ENCODE peak calls at places on chromosome 14, in six cellular contexts. X is HEK293T, S is head of caudate nucleus, O is right cardiac atrium, C is GM06990, P is D721Med. M is an unnamed sample.

GRCh38 chr14:104293231-104293841 is 154.9 kb downstream of the KIF26A start:
- DNase-seq in C (no peak), O (peak; percentile 6), S (no peak), X (no peak), P (no peak), M (no peak)

GRCh38 chr14:58026967-58027366 is 125.0 kb downstream of the ARMH4 start:
- DNase-seq in X (no peak), P (no peak), C (no peak), O (no peak), S (no peak), M (no peak)

GRCh38 chr14:24269368-24269767 is 2.0 kb downstream of the RABGGTA start:
- DNase-seq in C (no peak), X (no peak), P (no peak), O (no peak), S (no peak), M (no peak)

GRCh38 chr14:71142375-71143038 is 235.2 kb downstream of the PCNX1 start:
- DNase-seq in O (no peak), C (peak; percentile 39), X (no peak), P (no peak), S (no peak), M (no peak)

GRCh38 chr14:25406818-25407217 is 356.9 kb upstream of the STXBP6 start:
- DNase-seq in X (peak; percentile 39), O (no peak), C (no peak), S (peak; percentile 20), P (no peak), M (peak; percentile 65)

GRCh38 chr14:89624500-89625156 is 207.6 kb upstream of the FOXN3 start:
- DNase-seq in P (no peak), O (no peak), C (no peak), X (no peak), S (no peak), M (no peak)

GRCh38 chr14:69321601-69322330 is 61.8 kb downstream of the GALNT16 start:
- DNase-seq in X (no peak), C (no peak), P (no peak), O (no peak), S (no peak), M (no peak)

GRCh38 chr14:91897121-91897701 is 29.9 kb upstream of the TC2N start:
- DNase-seq in S (peak; percentile 74), O (peak; percentile 72), P (no peak), C (no peak), X (no peak), M (peak; percentile 35)

GRCh38 chr14:101111620-101112290 is 208.2 kb upstream of the RTL1 start:
- DNase-seq in X (no peak), C (no peak), O (no peak), S (peak; percentile 6), P (no peak), M (no peak)

GRCh38 chr14:43872222-43872621 is 634.9 kb downstream of the FSCB start:
- DNase-seq in X (no peak), O (no peak), C (no peak), S (no peak), P (no peak), M (no peak)

GRCh38 chr14:78959674-78960264 is 789.6 kb downstream of the NRXN3 start:
- DNase-seq in S (peak; percentile 88), O (peak; percentile 69), C (peak; percentile 0), P (peak; percentile 35), X (peak; percentile 63), M (peak; percentile 72)

GRCh38 chr14:22791302-22791701 is 23.9 kb downstream of the SLC7A7 start:
- DNase-seq in C (no peak), P (no peak), S (no peak), O (no peak), X (no peak), M (no peak)